ENCODE peak calls at places on chromosomes 16 and 17, in eight cellular contexts. O, F, J, Y, M, Q, R and W are unnamed samples.

GRCh38 chr16:53626161-53626560 is 77.5 kb downstream of the RPGRIP1L start:
- DNase-seq in M (no peak), R (no peak), O (no peak), Y (no peak), J (no peak), Q (no peak), F (no peak), W (no peak)

GRCh38 chr17:28258347-28258887 is 60.6 kb upstream of the TMEM97 start:
- DNase-seq in F (no peak), J (peak), R (no peak), O (no peak), Y (peak), M (no peak), Q (no peak), W (no peak)

GRCh38 chr16:17555176-17555575 is 84.4 kb upstream of the XYLT1 start:
- DNase-seq in O (no peak), J (no peak), F (no peak), R (no peak), M (no peak), Y (no peak), Q (no peak), W (no peak)

GRCh38 chr17:49016775-49017463 is 19.7 kb downstream of the IGF2BP1 start:
- DNase-seq in F (peak), O (no peak), M (peak), R (no peak), Q (peak), J (peak), Y (peak), W (no peak)

GRCh38 chr17:50312311-50312710 is 33.6 kb upstream of the XYLT2 start:
- DNase-seq in Y (no peak), F (no peak), O (peak), R (no peak), M (peak), Q (no peak), J (no peak), W (no peak)

GRCh38 chr16:76204249-76204648 is 73.0 kb upstream of the CNTNAP4 start:
- DNase-seq in Y (no peak), R (no peak), M (no peak), Q (no peak), O (no peak), F (no peak), J (no peak), W (no peak)

GRCh38 chr16:11102523-11102898 is 153.5 kb downstream of the SOCS1 start:
- DNase-seq in M (no peak), Q (no peak), J (no peak), O (no peak), Y (no peak), F (no peak), R (no peak), W (no peak)

GRCh38 chr17:18963126-18964017 is 11.4 kb downstream of the SLC5A10 start:
- DNase-seq in R (no peak), F (no peak), O (no peak), M (no peak), Y (peak), Q (no peak), J (no peak), W (no peak)

GRCh38 chr16:4682616-4683254 is 10.6 kb upstream of the NUDT16L1 start:
- DNase-seq in R (peak), Y (no peak), J (peak), F (no peak), M (peak), Q (peak), O (peak), W (no peak)

GRCh38 chr17:42843358-42843934 is 934 bp upstream of the AOC2 start:
- DNase-seq in R (no peak), F (peak), O (no peak), J (peak), M (peak), Q (no peak), Y (no peak), W (peak)

GRCh38 chr16:18933501-18933900 is 7.3 kb upstream of the SMG1 start:
- DNase-seq in Q (no peak), M (no peak), F (no peak), R (no peak), Y (no peak), J (no peak), O (no peak), W (no peak)

GRCh38 chr16:78745491-78746019 is 646.1 kb downstream of the WWOX start:
- DNase-seq in Q (no peak), M (no peak), J (no peak), O (no peak), R (no peak), F (no peak), Y (peak), W (no peak)

GRCh38 chr17:44004761-44005526 is 522 bp downstream of the NAGS start:
- DNase-seq in R (no peak), Q (peak), J (no peak), M (no peak), O (peak), F (no peak), Y (peak), W (no peak)

GRCh38 chr17:12231027-12231682 is 210.5 kb downstream of the MAP2K4 start:
- DNase-seq in M (no peak), F (peak), R (peak), Q (no peak), Y (no peak), O (no peak), J (no peak), W (no peak)

GRCh38 chr17:55273579-55274370 is 9.0 kb downstream of the HLF start:
- DNase-seq in Q (peak), J (peak), M (peak), R (peak), F (no peak), Y (peak), O (peak), W (peak)

GRCh38 chr16:27273330-27273669 is 4.7 kb upstream of the NSMCE1 start:
- DNase-seq in R (no peak), Q (no peak), O (no peak), Y (no peak), M (no peak), F (no peak), J (no peak), W (no peak)

GRCh38 chr16:83402969-83403368 is 404.8 kb upstream of the HSBP1 start:
- DNase-seq in J (no peak), F (no peak), Q (no peak), O (no peak), R (no peak), M (no peak), Y (no peak), W (no peak)

GRCh38 chr17:57017625-57018024 is 39.7 kb downstream of the SCPEP1 start:
- DNase-seq in O (no peak), Y (no peak), F (no peak), Q (no peak), J (no peak), M (no peak), R (no peak), W (no peak)

GRCh38 chr17:30472238-30472890 is 4.8 kb upstream of the GOSR1 start:
- DNase-seq in F (no peak), J (no peak), Q (no peak), R (no peak), Y (no peak), M (peak), O (no peak), W (no peak)

GRCh38 chr16:4537376-4538066 is 1.1 kb downstream of the CDIP1 start:
- DNase-seq in F (no peak), R (peak), J (peak), Q (peak), Y (no peak), M (peak), O (peak), W (peak)

GRCh38 chr16:30351586-30352419 is 3.3 kb downstream of the CD2BP2 start:
- DNase-seq in Q (no peak), J (peak), M (peak), O (peak), Y (peak), F (no peak), R (peak), W (peak)

GRCh38 chr17:67993998-67994361 is 2.3 kb downstream of the C17orf58 start:
- DNase-seq in O (no peak), J (no peak), M (no peak), Y (no peak), Q (peak), R (no peak), F (peak), W (no peak)
- TF ChIP-seq POLR2A in O (no peak), J (no peak), M (no peak), Y (no peak), Q (no peak), R (no peak), F (no peak), W (no peak)

GRCh38 chr17:64326420-64327054 is 63.5 kb upstream of the TEX2 start:
- DNase-seq in J (no peak), Q (peak), O (peak), M (peak), F (no peak), R (peak), Y (peak), W (peak)
- TF ChIP-seq POLR2A in J (no peak), Q (peak), O (no peak), M (no peak), F (peak), R (no peak), Y (no peak), W (peak)

DNA sequence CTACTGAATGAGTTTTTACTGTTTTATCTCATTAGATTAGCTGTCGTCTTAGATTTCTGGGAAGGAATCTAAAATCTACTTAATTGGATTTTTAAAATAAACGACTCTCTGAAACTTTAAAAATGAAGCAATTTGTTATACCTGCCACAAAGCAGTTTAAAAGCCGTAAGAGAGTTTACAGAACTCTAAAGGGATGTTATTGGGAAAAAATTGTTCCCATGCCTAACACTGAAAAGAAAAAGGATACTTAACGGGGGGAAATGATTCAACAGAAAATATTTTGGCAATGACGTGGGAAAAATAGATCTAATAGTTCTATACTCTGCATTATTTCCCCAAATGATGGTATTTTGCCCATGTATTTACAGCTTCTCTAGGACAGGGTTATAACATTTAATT is 27.0 kb downstream of the ARHGAP17 start:
- DNase-seq in R (no peak), O (no peak), M (no peak), J (no peak), Q (no peak), Y (no peak), F (no peak), W (no peak)
- TF ChIP-seq POLR2A in R (no peak), O (no peak), M (no peak), J (no peak), Q (no peak), Y (no peak), F (no peak), W (no peak)

GRCh38 chr17:79008666-79009387 is 737 bp downstream of the CANT1 start:
- DNase-seq in M (no peak), Y (no peak), O (peak), Q (no peak), F (no peak), R (peak), J (no peak), W (no peak)

GRCh38 chr17:79011451-79012147 is 2.0 kb upstream of the CANT1 start:
- DNase-seq in O (no peak), Y (no peak), J (no peak), F (no peak), M (no peak), Q (no peak), R (no peak), W (no peak)

GRCh38 chr17:79010304-79010646 is 711 bp upstream of the CANT1 start:
- DNase-seq in R (peak), F (no peak), O (no peak), Q (no peak), M (no peak), Y (no peak), J (no peak), W (peak)

GRCh38 chr17:79007504-79008381 is 1.8 kb downstream of the CANT1 start:
- DNase-seq in J (no peak), Q (no peak), Y (peak), O (peak), M (no peak), R (peak), F (no peak), W (no peak)

GRCh38 chr17:79009397-79010303 is at the start of gene CANT1:
- DNase-seq in F (peak), O (peak), M (peak), J (peak), Y (peak), R (peak), Q (peak), W (peak)
- TF ChIP-seq POLR2A in F (peak), O (peak), M (peak), J (peak), Y (peak), R (no peak), Q (peak), W (no peak)

DNA sequence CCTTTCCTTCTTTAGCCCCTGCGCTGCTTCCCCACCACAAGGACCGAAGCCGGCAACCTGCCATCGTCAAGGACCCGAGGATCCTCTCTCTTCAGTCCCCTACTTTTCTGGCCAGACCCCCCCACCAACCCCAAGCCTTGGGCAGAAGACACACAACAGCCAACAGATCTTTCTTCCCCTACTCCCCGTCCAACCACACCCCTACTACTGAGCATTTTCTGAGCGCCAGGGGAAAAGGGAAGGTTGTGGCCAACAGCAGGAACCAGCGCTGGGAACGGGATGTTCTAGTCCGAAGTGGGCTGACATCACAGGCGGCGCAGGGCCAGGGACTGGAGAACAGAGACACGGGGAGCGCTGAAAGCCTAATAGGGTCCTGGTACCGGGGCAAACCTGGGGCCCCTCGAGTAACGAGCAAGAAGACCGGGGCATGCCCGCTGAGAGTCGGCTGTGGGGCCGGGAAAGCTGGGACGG is 528 bp downstream of the PER1 start:
- DNase-seq in Y (peak), O (peak), M (peak), R (peak), J (peak), Q (peak), F (no peak), W (peak)
- TF ChIP-seq POLR2A in Y (no peak), O (no peak), M (no peak), R (peak), J (no peak), Q (no peak), F (no peak), W (no peak)

DNA sequence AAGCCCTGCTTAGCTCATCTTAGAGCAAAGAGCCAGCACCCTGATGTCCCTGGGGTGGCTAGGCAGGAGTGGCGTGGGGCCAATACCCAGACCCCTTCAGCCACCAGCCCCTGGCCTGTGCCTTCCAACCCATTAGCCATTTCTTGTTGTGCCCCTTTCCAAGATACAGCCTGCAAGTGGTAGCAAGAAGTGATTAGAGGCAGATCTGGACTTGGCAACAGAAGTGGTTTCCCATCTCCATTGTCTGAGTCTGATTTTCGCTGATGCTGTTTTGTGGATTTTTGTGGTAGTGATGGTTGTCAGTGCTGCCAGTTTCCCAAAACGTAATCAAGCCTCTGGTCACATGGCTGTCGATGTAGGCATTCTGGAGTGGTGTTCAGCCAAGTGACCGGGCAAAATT is 25.7 kb downstream of the PLCD3 start:
- DNase-seq in Y (no peak), J (no peak), O (no peak), F (no peak), Q (no peak), M (no peak), R (no peak), W (no peak)
- TF ChIP-seq POLR2A in Y (no peak), J (no peak), O (no peak), F (no peak), Q (no peak), M (no peak), R (no peak), W (no peak)

DNA sequence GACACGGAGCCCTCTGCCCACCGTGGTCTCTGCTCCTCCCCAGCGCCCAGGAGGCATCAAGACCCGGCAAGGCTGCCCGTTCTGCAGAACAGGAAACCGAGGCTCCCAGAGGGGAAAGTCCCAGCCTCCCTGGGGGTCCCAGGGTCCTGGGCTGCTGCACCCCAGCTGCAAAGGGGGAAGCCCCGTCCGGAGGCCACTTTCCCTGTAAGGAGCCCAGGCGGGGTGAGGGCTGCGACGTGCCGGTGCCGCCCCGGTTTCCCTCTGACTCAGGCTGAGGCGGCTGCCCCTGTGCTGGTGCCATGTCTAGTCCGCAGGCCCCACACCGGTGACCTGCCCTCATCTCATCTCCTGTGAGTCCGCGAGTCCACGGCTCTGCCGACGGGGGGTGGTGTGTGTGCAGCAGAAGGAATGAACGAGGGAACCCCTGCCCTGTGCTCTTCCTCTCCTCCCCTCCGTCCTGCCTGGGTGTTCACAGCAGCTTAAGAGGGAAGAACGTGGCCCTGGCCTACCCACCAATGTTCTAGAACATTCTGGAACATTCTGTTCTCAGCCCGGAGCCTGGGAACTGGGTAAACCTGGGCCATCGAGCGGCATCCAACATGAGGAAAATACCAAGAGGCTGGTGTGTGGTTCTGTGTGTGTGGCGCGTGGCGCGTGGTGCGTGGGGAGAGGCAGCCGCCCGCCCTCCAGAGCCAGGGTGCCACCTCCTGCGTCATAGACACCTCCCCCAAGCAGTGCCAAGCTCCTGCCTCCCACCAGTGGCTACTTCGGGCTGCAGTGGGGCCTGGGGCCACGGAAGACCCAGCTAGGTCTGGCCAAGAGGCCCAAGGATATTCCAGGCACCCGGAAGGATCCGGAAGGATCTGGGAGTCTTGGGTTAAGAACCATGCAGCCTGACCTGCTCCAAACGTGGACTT is 7.0 kb upstream of the CBFA2T3 start:
- DNase-seq in R (no peak), Q (peak), J (no peak), O (no peak), M (no peak), F (no peak), Y (no peak), W (no peak)
- TF ChIP-seq POLR2A in R (no peak), Q (no peak), J (no peak), O (no peak), M (no peak), F (no peak), Y (no peak), W (no peak)

GRCh38 chr17:82097187-82097918 is 683 bp downstream of the FASN start:
- DNase-seq in O (peak), Q (peak), Y (peak), M (no peak), J (peak), F (peak), R (no peak), W (no peak)
- TF ChIP-seq POLR2A in O (no peak), Q (no peak), Y (peak), M (peak), J (peak), F (peak), R (no peak), W (no peak)

DNA sequence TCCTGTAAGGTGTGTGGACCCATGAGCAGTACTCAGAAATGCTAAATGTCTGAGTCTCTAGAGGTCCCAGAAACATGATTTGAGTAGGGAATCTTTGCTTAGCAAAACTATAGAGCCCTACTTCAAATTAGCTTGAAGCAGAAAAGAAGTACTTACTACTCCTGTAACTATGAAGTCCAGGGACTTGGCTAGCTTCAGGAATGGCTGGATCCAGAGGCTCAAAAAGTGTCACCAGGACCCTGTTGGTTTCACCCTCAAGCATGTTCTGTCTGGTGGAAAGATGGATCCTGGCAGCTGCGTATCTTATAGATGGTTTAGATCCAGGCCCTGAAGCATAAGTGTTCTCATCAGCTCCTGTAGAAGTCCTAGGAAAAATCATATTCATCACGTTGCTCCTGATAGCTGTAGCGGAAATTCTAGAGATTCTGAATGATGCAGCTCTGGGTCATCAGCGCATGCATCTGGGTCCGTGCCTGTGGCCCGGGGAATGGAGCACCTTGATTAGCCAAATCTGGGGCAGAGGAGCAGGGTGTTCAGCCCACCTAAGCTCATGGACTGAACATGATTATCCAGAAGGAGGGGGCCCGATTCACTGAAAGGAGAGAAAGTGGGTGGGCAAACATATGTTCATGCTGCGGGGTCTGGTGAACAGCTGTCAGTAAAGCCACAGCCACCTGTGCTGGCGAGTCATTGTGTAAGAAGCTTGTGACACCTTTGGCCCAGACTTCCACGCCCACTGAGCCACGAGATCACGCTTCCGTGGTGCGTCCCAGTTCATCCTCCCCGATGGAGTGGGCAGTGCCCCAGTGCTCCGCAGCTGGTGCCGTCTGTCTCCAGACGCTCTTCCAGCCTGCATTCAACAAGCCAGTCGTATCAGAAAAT is 260.6 kb downstream of the CPPED1 start:
- DNase-seq in J (no peak), R (no peak), Q (no peak), Y (no peak), M (no peak), O (no peak), F (no peak), W (no peak)
- TF ChIP-seq POLR2A in J (no peak), R (no peak), Q (no peak), Y (no peak), M (no peak), O (no peak), F (no peak), W (no peak)